ENCODE peak calls at places on chromosome 22, in ten cellular contexts. R, N, G, C, J, K, F, M, Z and B are unnamed samples.

GRCh38 chr22:20429254-20430100 is 8.1 kb downstream of the SCARF2 start:
- DNase-seq in R (no peak), N (peak), G (no peak), C (peak), J (no peak), K (no peak), F (peak), M (no peak), Z (peak), B (peak)

GRCh38 chr22:25900880-25901279 is 158.9 kb downstream of the MYO18B start:
- DNase-seq in R (peak), N (no peak), G (peak), C (no peak), J (no peak), K (no peak), F (no peak), M (no peak), Z (no peak), B (peak)

GRCh38 chr22:37734402-37734700 is 37.5 kb downstream of the TRIOBP start:
- DNase-seq in R (no peak), N (no peak), G (no peak), C (no peak), J (no peak), K (no peak), F (no peak), M (no peak), Z (no peak), B (no peak)

GRCh38 chr22:44735518-44736428 is 16.6 kb upstream of the ARHGAP8 start:
- DNase-seq in R (peak), N (peak), G (peak), C (peak), J (peak), K (peak), F (peak), M (peak), Z (peak), B (peak)

GRCh38 chr22:29152381-29153138 is 53.1 kb upstream of the EMID1 start:
- DNase-seq in R (no peak), N (no peak), G (no peak), C (peak), J (no peak), K (no peak), F (no peak), M (peak), Z (no peak), B (peak)

GRCh38 chr22:39207141-39208012 is 37.4 kb downstream of the PDGFB start:
- DNase-seq in R (no peak), N (no peak), G (no peak), C (no peak), J (peak), K (peak), F (no peak), M (peak), Z (no peak), B (no peak)

GRCh38 chr22:46619830-46620501 is at the start of gene GRAMD4:
- DNase-seq in R (peak), N (no peak), G (peak), C (peak), J (no peak), K (no peak), F (no peak), M (peak), Z (no peak), B (peak)

GRCh38 chr22:50343541-50343935 is 411 bp downstream of the PPP6R2 start:
- DNase-seq in R (no peak), N (no peak), G (no peak), C (no peak), J (no peak), K (no peak), F (no peak), M (no peak), Z (no peak), B (no peak)

GRCh38 chr22:44994399-44995281 is 15.2 kb downstream of the PHF21B start:
- DNase-seq in R (no peak), N (no peak), G (no peak), C (no peak), J (no peak), K (no peak), F (no peak), M (no peak), Z (no peak), B (no peak)

GRCh38 chr22:25923952-25924351 is 182.0 kb downstream of the MYO18B start:
- DNase-seq in R (peak), N (no peak), G (no peak), C (no peak), J (no peak), K (no peak), F (no peak), M (no peak), Z (no peak), B (no peak)

GRCh38 chr22:28977050-28977449 is 84.6 kb downstream of the C22orf31 start:
- DNase-seq in R (no peak), N (no peak), G (no peak), C (no peak), J (no peak), K (no peak), F (no peak), M (no peak), Z (no peak), B (no peak)

GRCh38 chr22:45868586-45869443 is 108.1 kb downstream of the WNT7B start:
- DNase-seq in R (no peak), N (peak), G (no peak), C (no peak), J (no peak), K (no peak), F (no peak), M (no peak), Z (no peak), B (no peak)

GRCh38 chr22:29199702-29200400 is 5.8 kb upstream of the EMID1 start:
- DNase-seq in R (no peak), N (no peak), G (no peak), C (no peak), J (no peak), K (no peak), F (no peak), M (no peak), Z (no peak), B (no peak)

GRCh38 chr22:41550952-41551491 is 6.8 kb upstream of the POLR3H start:
- DNase-seq in R (no peak), N (no peak), G (no peak), C (no peak), J (no peak), K (no peak), F (peak), M (no peak), Z (no peak), B (no peak)

GRCh38 chr22:24401824-24402434 is 25.5 kb upstream of the ADORA2A start:
- DNase-seq in R (peak), N (no peak), G (no peak), C (no peak), J (no peak), K (no peak), F (no peak), M (no peak), Z (no peak), B (no peak)

GRCh38 chr22:24400037-24400725 is 27.2 kb upstream of the ADORA2A start:
- DNase-seq in R (no peak), N (peak), G (no peak), C (no peak), J (no peak), K (no peak), F (no peak), M (no peak), Z (no peak), B (no peak)

GRCh38 chr22:24404561-24405275 is 22.7 kb upstream of the ADORA2A start:
- DNase-seq in R (no peak), N (no peak), G (no peak), C (no peak), J (no peak), K (no peak), F (no peak), M (no peak), Z (no peak), B (no peak)

GRCh38 chr22:24400726-24401596 is 26.4 kb upstream of the ADORA2A start:
- DNase-seq in R (no peak), N (peak), G (no peak), C (no peak), J (peak), K (peak), F (no peak), M (no peak), Z (peak), B (no peak)

GRCh38 chr22:24402460-24403192 is 24.8 kb upstream of the ADORA2A start:
- DNase-seq in R (peak), N (peak), G (peak), C (peak), J (peak), K (peak), F (no peak), M (peak), Z (no peak), B (no peak)
- TF ChIP-seq CTCF in R (no peak), N (no peak), G (no peak), C (no peak), J (no peak), K (no peak), F (no peak), M (no peak), Z (no peak), B (no peak)

GRCh38 chr22:17910561-17911311 is 113.6 kb downstream of the MICAL3 start:
- DNase-seq in R (peak), N (no peak), G (peak), C (peak), J (peak), K (peak), F (no peak), M (peak), Z (no peak), B (peak)
- TF ChIP-seq CTCF in R (peak), N (peak), G (peak), C (peak), J (peak), K (peak), F (no peak), M (peak), Z (no peak), B (peak)

DNA sequence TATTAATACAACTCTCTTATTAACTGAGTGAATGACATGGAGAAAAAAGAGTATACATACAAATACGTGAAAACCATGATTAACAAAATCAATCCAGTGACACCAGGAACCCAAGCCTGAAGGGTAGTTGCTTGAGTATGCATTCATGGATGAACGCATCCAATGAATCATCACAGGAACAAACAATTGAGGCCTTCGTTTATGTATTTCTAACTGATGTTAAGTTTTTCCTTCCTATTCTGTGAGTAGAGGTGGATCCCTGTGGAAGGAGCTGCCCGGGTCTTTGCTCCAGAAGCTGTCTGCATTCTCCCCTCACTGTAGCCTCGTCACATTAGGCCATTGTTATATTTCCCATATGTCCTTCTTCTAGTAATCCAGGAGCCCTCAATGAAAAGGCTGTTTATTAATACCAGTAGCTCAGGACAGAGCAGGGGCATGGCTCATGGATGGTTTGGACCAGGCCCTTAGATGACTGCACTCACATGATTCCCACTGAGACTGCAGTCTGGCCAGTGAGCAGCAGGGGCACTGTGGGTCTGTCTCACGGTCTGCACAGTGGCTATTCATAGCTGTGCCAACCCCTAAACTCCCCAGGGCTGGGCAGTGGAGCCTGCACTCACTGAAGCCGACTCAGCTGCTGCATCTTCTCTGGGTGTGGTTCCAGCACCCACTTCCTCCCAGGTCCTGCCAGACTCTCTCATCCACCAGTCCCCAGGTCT is 128.1 kb upstream of the TOP3B start:
- DNase-seq in R (peak), N (peak), G (peak), C (peak), J (peak), K (peak), F (no peak), M (peak), Z (peak), B (peak)
- TF ChIP-seq CTCF in R (peak), N (peak), G (peak), C (peak), J (peak), K (peak), F (peak), M (peak), Z (peak), B (peak)

DNA sequence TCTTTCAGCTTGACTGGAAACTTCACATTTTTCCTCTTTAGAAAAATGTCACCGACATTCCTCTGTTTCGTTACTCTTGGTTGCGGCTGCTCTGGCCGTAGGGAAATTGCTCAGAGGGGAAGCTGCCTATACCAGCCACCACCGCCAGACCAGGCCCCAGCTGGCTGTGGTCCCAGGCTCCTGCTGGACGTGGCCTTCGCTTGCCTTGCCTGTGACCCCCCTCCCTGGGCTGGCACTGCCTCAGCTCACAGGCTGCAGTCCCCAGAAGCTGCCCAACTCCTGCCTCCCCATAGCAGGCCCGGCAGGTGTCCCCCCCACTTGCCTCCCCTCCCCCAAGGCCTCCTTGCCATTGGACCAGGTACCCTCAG is 197.7 kb downstream of the MN1 start:
- DNase-seq in R (no peak), N (no peak), G (no peak), C (no peak), J (no peak), K (peak), F (no peak), M (peak), Z (no peak), B (no peak)
- TF ChIP-seq CTCF in R (no peak), N (no peak), G (no peak), C (no peak), J (no peak), K (no peak), F (no peak), M (peak), Z (no peak), B (no peak)

DNA sequence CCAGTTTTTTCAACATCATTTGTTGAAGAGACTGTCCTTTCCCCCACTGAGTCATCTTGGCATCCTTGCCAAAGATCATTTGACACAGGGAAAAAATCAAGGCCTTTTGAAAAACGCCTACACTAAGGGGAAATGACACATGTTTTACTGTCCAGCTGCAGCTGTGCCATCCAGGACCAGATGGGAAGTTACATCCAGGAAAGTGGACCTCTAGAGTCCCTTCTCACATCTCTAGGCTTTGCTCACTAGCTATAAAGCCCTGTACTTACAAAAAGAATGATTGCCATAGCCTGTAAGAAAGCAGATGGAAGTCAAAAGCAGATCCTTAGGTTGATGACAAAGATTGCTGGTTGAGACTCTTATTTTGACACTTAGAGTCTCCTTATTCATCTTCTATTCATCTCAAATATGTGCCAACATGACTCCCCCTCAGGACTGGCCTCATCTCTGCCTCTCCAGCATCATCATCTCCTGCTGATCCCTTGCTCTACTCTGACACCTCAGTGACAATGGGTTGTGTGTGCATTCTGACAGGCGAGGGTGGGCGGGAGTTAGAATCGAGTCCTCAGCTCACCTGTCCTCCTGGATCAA is 22.8 kb downstream of the OSBP2 start:
- DNase-seq in R (no peak), N (no peak), G (no peak), C (no peak), J (peak), K (peak), F (no peak), M (peak), Z (no peak), B (no peak)
- TF ChIP-seq CTCF in R (no peak), N (no peak), G (no peak), C (no peak), J (no peak), K (no peak), F (no peak), M (no peak), Z (no peak), B (no peak)

GRCh38 chr22:47776329-47776728 is 1013.9 kb downstream of the TBC1D22A start:
- DNase-seq in R (no peak), N (no peak), G (no peak), C (no peak), J (no peak), K (no peak), F (no peak), M (no peak), Z (no peak), B (no peak)
- TF ChIP-seq CTCF in R (no peak), N (no peak), G (no peak), C (no peak), J (no peak), K (no peak), F (no peak), M (no peak), Z (no peak), B (no peak)